ENCODE peak calls at places on chromosomes 11 and 22, in six cellular contexts. Z is brain microvascular endothelial cell, Q is AG09309, R is A549, Y is fibroblast of lung, T is GM23338. K is an unnamed sample.

GRCh38 chr11:112968988-112969714 is 7.9 kb downstream of the NCAM1 start:
- DNase-seq in T (no peak), R (no peak), Z (peak), Q (peak), Y (peak), K (no peak)

GRCh38 chr22:37904572-37905533 is 1.2 kb upstream of the MICALL1 start:
- DNase-seq in Z (peak), Y (peak), Q (peak), R (peak), T (peak), K (no peak)

GRCh38 chr11:85886089-85887056 is 31.2 kb downstream of the CCDC83 start:
- DNase-seq in R (no peak), Z (no peak), Y (peak), Q (peak), T (no peak), K (no peak)

GRCh38 chr11:61955031-61955415 is 4.9 kb downstream of the BEST1 start:
- DNase-seq in R (peak), Q (peak), Z (peak), Y (peak), T (peak), K (peak)

GRCh38 chr22:47006433-47006832 is 244.0 kb downstream of the TBC1D22A start:
- DNase-seq in Q (no peak), T (no peak), Z (no peak), R (no peak), Y (no peak), K (no peak)

GRCh38 chr11:65872555-65873279 is at the start of gene EFEMP2:
- DNase-seq in Q (no peak), R (no peak), Y (peak), Z (no peak), T (no peak), K (peak)

GRCh38 chr22:44033689-44034088 is 9.6 kb downstream of the PARVB start:
- DNase-seq in R (no peak), Q (no peak), Y (no peak), T (peak), Z (peak), K (no peak)

GRCh38 chr11:13251961-13252360 is 25.6 kb upstream of the BMAL1 start:
- DNase-seq in R (no peak), Z (no peak), Q (no peak), T (no peak), Y (no peak), K (no peak)

GRCh38 chr22:32177221-32177765 is 18.2 kb upstream of the C22orf42 start:
- DNase-seq in Y (no peak), T (peak), R (no peak), Z (no peak), Q (no peak), K (no peak)

GRCh38 chr11:131724436-131724995 is 354.1 kb downstream of the NTM start:
- DNase-seq in Q (no peak), Y (no peak), Z (no peak), T (no peak), R (no peak), K (no peak)

GRCh38 chr11:59573216-59573615 is 42.4 kb downstream of the OSBP start:
- DNase-seq in Q (no peak), Z (peak), T (no peak), Y (peak), R (no peak), K (no peak)

GRCh38 chr11:796565-797299 is 1.3 kb downstream of the SLC25A22 start:
- DNase-seq in Z (no peak), R (no peak), T (no peak), Y (no peak), Q (no peak), K (peak)

GRCh38 chr11:47373876-47374820 is 4.2 kb downstream of the SPI1 start:
- DNase-seq in Z (peak), T (peak), Q (no peak), Y (peak), R (peak), K (peak)

GRCh38 chr22:16956290-16956689 is 51.7 kb downstream of the GAB4 start:
- DNase-seq in Z (no peak), Q (no peak), T (no peak), Y (no peak), R (no peak), K (no peak)

GRCh38 chr11:102757823-102758549 is 22.4 kb downstream of the MMP10 start:
- DNase-seq in Q (peak), Z (peak), Y (peak), T (no peak), R (no peak), K (no peak)

GRCh38 chr11:121596195-121597145 is 143.7 kb upstream of the SORL1-AS1 start:
- DNase-seq in T (no peak), Z (no peak), Y (peak), R (no peak), Q (peak), K (no peak)

GRCh38 chr11:114128399-114128798 is 68.9 kb downstream of the ZBTB16 start:
- DNase-seq in Y (no peak), R (no peak), T (no peak), Q (no peak), Z (no peak), K (no peak)

GRCh38 chr11:69295995-69296889 is 2.3 kb downstream of the MYEOV start:
- DNase-seq in Y (peak), Z (peak), R (no peak), Q (peak), T (no peak), K (peak)

GRCh38 chr11:16293204-16293681 is 63.1 kb downstream of the SOX6 start:
- DNase-seq in Z (peak), Q (no peak), R (no peak), Y (peak), T (peak), K (no peak)

GRCh38 chr11:4455439-4455838 is 6.3 kb downstream of the OR52K2 start:
- DNase-seq in Z (no peak), T (no peak), R (no peak), Y (no peak), Q (no peak), K (no peak)

GRCh38 chr11:122108192-122108799 is 7.7 kb downstream of the BLID start:
- DNase-seq in R (no peak), T (peak), Q (no peak), Z (peak), Y (no peak), K (no peak)

GRCh38 chr11:122634507-122634906 is 21.0 kb upstream of the UBASH3B start:
- DNase-seq in Z (peak), T (peak), R (no peak), Y (peak), Q (no peak), K (no peak)

GRCh38 chr11:77090373-77091111 is 12.1 kb upstream of the OMP start:
- DNase-seq in Q (no peak), Z (no peak), T (no peak), Y (no peak), R (no peak), K (peak)

GRCh38 chr11:63246045-63246444 is 2.6 kb upstream of the SLC22A25 start:
- DNase-seq in Z (no peak), T (no peak), Y (no peak), Q (no peak), R (no peak), K (no peak)

DNA sequence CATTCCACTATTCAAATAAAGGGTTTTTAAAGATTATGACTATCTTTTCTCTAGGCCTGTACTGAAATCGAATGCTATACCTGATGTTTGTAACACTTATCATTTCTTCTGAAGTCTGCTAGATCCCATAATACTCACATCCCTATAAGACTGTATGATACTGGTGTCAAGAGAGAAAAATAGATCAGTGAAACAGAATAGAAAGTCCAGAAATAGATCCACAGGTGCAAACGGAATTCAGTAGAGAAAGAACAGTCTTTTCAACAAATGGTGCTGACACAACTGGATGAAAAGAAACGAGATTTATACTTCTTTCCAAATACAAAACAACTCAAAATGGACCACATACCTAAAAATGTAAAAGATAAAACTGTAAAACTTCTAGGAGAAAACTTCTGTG is 143.2 kb downstream of the APOL5 start:
- DNase-seq in Q (no peak), Z (no peak), Y (no peak), T (no peak), R (no peak), K (no peak)
- TF ChIP-seq CTCF in Q (no peak), Z (no peak), Y (no peak), T (no peak), R (no peak), K (no peak)

DNA sequence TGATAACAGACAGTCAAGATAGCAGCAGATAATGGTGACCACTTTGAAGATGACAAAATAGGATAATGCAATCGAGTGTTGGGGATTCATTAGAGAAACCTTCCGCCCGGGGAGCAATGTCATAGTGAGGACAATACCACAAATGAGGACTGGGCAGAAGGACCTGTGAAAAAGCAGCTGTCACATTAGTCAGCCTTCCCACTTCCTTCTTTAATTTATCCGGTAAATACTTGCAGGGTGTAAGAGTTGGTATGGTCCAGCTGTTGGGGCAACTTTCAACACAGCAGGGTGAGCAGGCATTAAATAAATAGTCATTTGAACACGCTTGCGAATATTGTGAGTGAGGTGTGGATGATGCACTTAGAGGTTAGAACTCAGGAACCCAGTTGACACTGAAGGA is 132.5 kb upstream of the KIRREL3 start:
- DNase-seq in T (no peak), R (no peak), Y (no peak), Q (no peak), Z (no peak), K (no peak)
- H3K4me3 ChIP-seq in T (no peak), R (no peak), Y (no peak), Q (no peak), Z (no peak), K (no peak)

DNA sequence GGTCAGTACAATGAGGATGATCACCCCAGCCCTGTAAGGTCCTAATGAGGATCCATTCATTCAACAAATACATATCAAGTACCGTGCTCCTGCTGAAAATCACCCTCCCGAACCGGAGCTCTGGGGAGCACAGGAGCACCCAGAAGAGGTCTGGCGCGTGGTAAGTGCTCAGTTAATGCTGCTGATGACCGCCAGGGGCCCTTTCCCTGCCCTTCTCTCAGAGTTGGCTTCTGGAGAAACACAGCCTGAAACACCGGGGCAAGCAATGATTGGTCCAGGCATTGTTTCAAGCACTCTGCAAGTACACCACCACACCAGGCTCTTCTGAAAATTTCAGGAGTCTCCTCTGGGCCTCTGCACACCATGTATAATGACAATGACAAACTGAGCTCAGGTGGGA is 3.8 kb upstream of the CCDC86 start:
- DNase-seq in T (peak), Z (no peak), R (no peak), Y (no peak), Q (no peak), K (no peak)
- TF ChIP-seq CTCF in T (peak), Z (peak), R (no peak), Y (no peak), Q (peak), K (no peak)

GRCh38 chr22:30309981-30310672 is 16.6 kb downstream of the TBC1D10A start:
- DNase-seq in Q (no peak), R (no peak), Y (peak), Z (no peak), T (no peak), K (no peak)
- H3K4me3 ChIP-seq in Q (no peak), R (no peak), Y (no peak), Z (no peak), T (no peak), K (no peak)

DNA sequence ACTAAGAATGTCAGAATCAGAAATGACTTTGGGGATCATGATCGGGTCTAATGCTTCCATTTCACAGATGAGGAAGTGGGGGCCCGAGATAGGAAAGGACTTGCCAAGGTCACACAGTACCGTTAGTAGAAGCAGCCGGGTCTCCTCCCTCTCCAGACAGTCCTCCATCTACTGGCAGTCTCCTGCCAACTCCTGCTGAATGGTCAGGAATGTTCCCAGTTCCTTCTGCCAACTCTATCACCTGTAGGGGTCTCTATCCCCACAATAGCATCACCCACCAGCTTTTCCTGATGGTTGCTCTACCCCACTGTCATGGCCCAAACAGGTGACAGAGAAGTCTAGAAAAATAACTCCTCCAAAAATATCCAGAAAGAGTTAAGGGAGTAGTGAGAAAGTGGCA is 23.9 kb upstream of the CCDC86 start:
- DNase-seq in R (no peak), Y (no peak), T (no peak), Q (no peak), Z (no peak), K (no peak)
- TF ChIP-seq CTCF in R (no peak), Y (no peak), T (no peak), Q (no peak), Z (no peak), K (no peak)

DNA sequence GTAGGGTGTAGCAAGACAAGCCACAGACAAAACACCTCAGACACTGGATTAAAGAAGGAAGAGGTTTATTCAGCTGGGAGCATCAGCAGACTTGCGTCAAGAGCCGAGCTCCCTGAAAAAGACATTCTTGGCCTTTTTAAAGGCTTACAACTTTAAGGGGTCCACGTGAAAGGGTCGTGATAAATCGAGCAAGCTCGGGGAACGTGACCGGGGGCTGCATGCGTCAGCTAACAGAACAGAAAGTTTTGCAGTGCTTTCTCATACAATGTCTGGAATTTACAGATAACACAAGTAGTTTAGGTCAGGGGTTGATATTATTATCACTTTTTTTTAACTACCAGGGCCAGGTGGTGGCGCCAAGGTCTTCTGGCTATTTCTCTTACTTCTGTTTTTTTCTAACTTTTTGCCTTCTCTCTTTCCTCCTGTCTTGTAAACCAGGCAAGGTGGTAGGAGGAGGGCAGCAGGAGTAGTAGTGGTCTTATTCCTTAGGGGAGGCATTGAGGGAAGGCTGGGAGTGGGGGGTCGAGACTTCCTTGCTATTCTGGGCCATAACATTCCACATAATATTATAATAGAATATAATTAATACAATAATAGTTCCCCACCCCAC is 631 bp upstream of the ALDH3B1 start:
- DNase-seq in R (no peak), Z (peak), T (peak), Y (peak), Q (no peak), K (peak)
- H3K4me3 ChIP-seq in R (peak), Z (no peak), T (no peak), Y (peak), Q (peak), K (no peak)

DNA sequence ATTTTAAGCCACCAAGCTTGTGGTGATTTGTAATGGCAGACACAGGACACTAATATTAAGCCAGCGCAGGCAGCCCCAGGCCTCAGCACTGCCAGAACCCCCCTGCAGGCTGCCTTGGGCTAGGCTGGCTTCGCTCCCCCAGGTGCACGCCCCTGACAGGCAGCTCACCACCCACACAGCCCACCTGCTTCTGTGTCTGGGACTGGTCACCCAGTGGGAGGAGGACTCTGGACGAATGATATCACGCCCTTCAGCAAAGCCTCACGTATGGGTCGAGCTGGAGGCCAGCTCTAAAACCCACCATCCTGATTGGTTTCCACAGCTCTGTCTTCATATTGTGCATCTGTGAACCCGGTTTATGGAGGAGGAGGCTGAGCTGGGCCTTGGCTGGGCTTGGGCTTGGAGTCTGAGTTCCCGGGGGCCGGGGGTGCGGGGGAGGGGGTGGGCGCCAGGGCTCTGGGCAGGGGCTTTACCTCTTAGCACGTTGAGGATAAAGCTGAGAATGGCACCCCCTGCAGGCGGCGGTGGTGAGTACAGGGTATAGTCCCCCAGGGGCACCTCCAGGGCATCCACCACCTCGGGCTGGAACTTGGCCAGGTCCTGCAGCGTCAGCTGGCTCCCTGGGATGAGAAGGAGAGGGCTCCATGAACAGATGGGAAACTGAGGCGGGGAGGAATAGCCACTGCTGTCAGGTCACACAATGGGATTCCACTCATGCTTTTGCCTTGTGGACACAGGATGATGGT is 13.8 kb downstream of the GGT5 start:
- DNase-seq in Z (no peak), Q (no peak), T (peak), Y (no peak), R (no peak), K (peak)
- TF ChIP-seq CTCF in Z (peak), Q (no peak), T (peak), Y (no peak), R (peak), K (no peak)

K was measured in pancreas.